ENCODE peak calls at places on chromosomes 4 and X, in six cellular contexts. A is transverse colon, G is suprapubic skin, B is SK-N-SH, C is spleen, I is HepG2. W is an unnamed sample. For H3K36me3, the result is how much of the 10 kb centered on the place peaks cover.

GRCh38 chr4:154740462-154740861 is 3.3 kb upstream of the LRAT start:
- DNase-seq in A (no peak), G (no peak), B (no peak), C (no peak), I (no peak), W (no peak)

GRCh38 chrX:134626434-134626833 is 31.8 kb downstream of the PLAC1 start:
- DNase-seq in A (no peak), G (no peak), B (peak), C (no peak), I (no peak), W (peak)

GRCh38 chr4:1499465-1499864 is 93.2 kb upstream of the NKX1-1 start:
- DNase-seq in A (no peak), G (peak), B (peak), C (no peak), I (no peak), W (no peak)

GRCh38 chr4:113452868-113453620 is 308.5 kb downstream of the CAMK2D start:
- DNase-seq in A (no peak), G (no peak), B (no peak), C (no peak), I (no peak), W (no peak)

GRCh38 chr4:184288451-184289178 is 70.9 kb upstream of the ENPP6 start:
- DNase-seq in A (peak), G (no peak), B (no peak), C (no peak), I (no peak), W (no peak)

GRCh38 chrX:129842510-129843208 is 1.0 kb downstream of the ZDHHC9 start:
- DNase-seq in A (peak), G (no peak), B (peak), C (peak), I (peak), W (no peak)

GRCh38 chr4:144353240-144353639 is 212.7 kb upstream of the GYPA start:
- DNase-seq in A (no peak), G (no peak), B (no peak), C (no peak), I (no peak), W (no peak)

GRCh38 chr4:153252122-153252521 is 47.9 kb downstream of the TRIM2 start:
- DNase-seq in A (no peak), G (no peak), B (no peak), C (no peak), I (no peak), W (no peak)

GRCh38 chr4:110165382-110166285 is 32.8 kb downstream of the ELOVL6 start:
- DNase-seq in A (peak), G (no peak), B (peak), C (no peak), I (no peak), W (no peak)

GRCh38 chr4:76219299-76220055 is 5.9 kb upstream of the SCARB2 start:
- DNase-seq in A (no peak), G (no peak), B (no peak), C (no peak), I (peak), W (no peak)

GRCh38 chr4:85391011-85391410 is 83.9 kb upstream of the ARHGAP24 start:
- DNase-seq in A (no peak), G (no peak), B (no peak), C (no peak), I (no peak), W (no peak)

GRCh38 chr4:7423391-7423790 is 11.3 kb downstream of the PSAPL1 start:
- DNase-seq in A (no peak), G (peak), B (peak), C (no peak), I (no peak), W (no peak)

GRCh38 chrX:74492720-74493201 is 71.5 kb downstream of the SLC16A2 start:
- DNase-seq in A (no peak), G (no peak), B (peak), C (no peak), I (no peak), W (no peak)
- TF ChIP-seq POLR2AphosphoS5 in A (no peak), G (no peak), B (no peak), C (no peak), I (no peak), W (no peak)

DNA sequence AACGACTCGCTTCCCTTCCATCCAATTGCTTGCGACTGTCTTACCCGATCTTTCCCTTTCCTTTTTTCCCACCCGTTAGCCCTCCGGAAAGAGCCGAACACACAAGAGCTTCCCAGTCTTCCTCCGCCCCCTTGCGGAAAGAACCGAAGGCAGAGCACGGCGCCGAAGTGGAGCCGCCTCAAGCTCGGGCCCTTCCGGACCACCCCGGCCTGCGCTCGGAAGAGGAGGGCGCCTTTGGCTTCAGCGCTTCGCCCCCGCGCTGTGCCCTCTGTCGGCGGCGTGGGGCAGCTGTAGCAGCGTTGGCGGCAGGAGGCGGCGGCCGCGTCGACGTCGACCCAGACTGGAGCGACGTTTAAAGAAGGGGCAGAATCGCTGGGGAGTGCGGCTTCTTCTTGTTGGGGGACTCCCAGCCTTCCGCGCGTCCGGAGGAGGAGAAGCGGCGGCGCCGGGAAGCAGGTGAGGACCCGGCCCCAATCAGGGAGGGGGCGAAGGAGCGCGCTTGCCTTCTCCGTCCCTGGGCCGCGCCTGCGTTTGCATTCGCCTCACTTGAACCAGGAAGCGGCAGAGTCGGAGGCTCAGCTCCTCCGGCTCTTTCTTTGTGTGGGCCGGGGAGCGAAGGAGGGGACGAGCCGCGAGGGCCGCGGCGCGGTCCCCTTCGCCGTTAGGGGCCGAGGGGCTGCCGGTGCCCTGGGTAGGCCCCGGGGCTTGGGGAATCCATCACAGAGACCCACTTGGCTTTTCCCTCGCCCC is at the start of gene ZBTB33:
- DNase-seq in A (peak), G (peak), B (peak), C (peak), I (peak), W (peak)
- TF ChIP-seq CTCF in A (peak), G (peak), B (peak), C (peak), I (peak), W (peak)

DNA sequence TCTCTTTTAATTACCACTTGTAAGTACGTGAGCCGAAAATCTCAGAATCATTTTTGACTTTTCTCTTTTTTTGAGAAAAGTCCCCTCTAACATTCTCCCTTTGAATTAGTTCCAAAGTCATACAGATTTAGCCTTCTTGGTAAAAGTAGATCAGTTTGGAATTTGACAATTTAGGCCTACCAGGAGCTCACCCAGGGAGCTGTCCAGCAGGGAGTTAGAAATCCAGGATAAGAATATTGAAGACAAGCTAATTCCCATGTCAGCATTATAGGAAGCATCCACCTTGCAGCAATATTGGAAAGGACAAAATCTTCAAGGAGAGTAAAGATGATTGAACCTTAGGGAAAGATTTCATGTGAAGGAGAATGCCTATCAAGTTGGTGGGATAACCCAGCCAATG is 352.2 kb upstream of the CPEB2 start:
- DNase-seq in A (no peak), G (no peak), B (no peak), C (no peak), I (no peak), W (no peak)
- H3K36me3 ChIP-seq in A (under half), G (under half), B (under half), C (under half), I (under half), W (under half)

GRCh38 chr4:74627516-74627915 is 166.8 kb downstream of the BTC start:
- DNase-seq in A (no peak), G (no peak), B (no peak), C (no peak), I (no peak), W (no peak)
- TF ChIP-seq POLR2AphosphoS5 in A (no peak), G (no peak), B (no peak), C (no peak), I (no peak), W (no peak)

W was measured in breast epithelium.